ENCODE peak calls at places on chromosomes 4 and X, in eight cellular contexts. D is activated effector memory CD4-positive, alpha-beta T cell treated with anti-CD3 and anti-CD28 coated beads, Interleukin-2, amount 50 U/mL, for 16 hours; I is stimulated activated naive CD8-positive, alpha-beta T cell treated with anti-CD3 and anti-CD28 coated beads, Interleukin-15, Interleukin-2, amounts not matched to agents 100 U/mL and 50 U/mL, for 24 hours; N is NCI-H2081; B is stimulated activated CD8-positive, alpha-beta memory T cell treated with anti-CD3 and anti-CD28 coated beads, Interleukin-12 subunit alpha, Interleukin-12 subunit beta, amount 100 ng/mL, for 1 hour; J is astrocyte of the spinal cord; V is endothelial cell; P is naive thymus-derived CD8-positive, alpha-beta T cell. L is an unnamed sample.
A peak's percentile ranks its signal among the peaks of the same experiment; 100 is the strongest.

GRCh38 chr4:107799634-107800033 is 25.1 kb upstream of the SGMS2 start:
- DNase-seq in P (no peak), J (no peak), D (no peak), V (no peak), I (no peak), N (no peak), B (no peak), L (no peak)

GRCh38 chr4:175998782-175999181 is 66.9 kb upstream of the WDR17 start:
- DNase-seq in D (no peak), V (no peak), P (no peak), B (no peak), J (peak; percentile 18), I (no peak), N (no peak), L (no peak)

GRCh38 chrX:31199051-31199769 is 127.4 kb upstream of the FTHL17 start:
- DNase-seq in V (no peak), D (no peak), N (no peak), P (no peak), J (no peak), B (no peak), I (no peak), L (no peak)

GRCh38 chr4:172892300-172892699 is 276.3 kb upstream of the GALNT7 start:
- DNase-seq in B (no peak), I (no peak), V (peak; percentile 14), P (no peak), D (no peak), N (no peak), J (peak; percentile 3), L (no peak)

GRCh38 chrX:68998716-68999115 is 166.5 kb downstream of the PJA1 start:
- DNase-seq in J (no peak), V (no peak), D (no peak), I (no peak), B (no peak), N (no peak), P (no peak), L (no peak)

GRCh38 chr4:111230265-111230664 is 607.4 kb upstream of the PITX2 start:
- DNase-seq in I (no peak), V (no peak), B (no peak), J (peak; percentile 38), P (no peak), N (no peak), D (no peak), L (no peak)

GRCh38 chrX:49230500-49231232 is 2.5 kb downstream of the CACNA1F start:
- DNase-seq in J (no peak), N (no peak), P (peak; percentile 29), I (peak; percentile 78), V (peak; percentile 31), D (peak; percentile 82), B (peak; percentile 28), L (peak; percentile 84)

GRCh38 chr4:105274090-105274489 is 127.4 kb downstream of the TET2 start:
- DNase-seq in V (no peak), I (no peak), J (no peak), N (no peak), P (no peak), D (no peak), B (no peak), L (no peak)

GRCh38 chr4:39047691-39048090 is 14.3 kb upstream of the KLHL5 start:
- DNase-seq in J (no peak), P (no peak), B (no peak), V (no peak), D (no peak), I (no peak), N (no peak), L (no peak)

GRCh38 chr4:86108152-86108551 is 251.7 kb downstream of the MAPK10 start:
- DNase-seq in D (no peak), P (no peak), N (no peak), J (peak; percentile 55), V (no peak), I (no peak), B (no peak), L (no peak)

GRCh38 chrX:96211953-96212352 is 472.7 kb upstream of the DIAPH2 start:
- DNase-seq in P (no peak), I (no peak), V (no peak), B (no peak), D (no peak), N (no peak), J (no peak), L (no peak)

GRCh38 chr4:6345096-6345830 is 75.6 kb downstream of the WFS1 start:
- DNase-seq in J (no peak), N (no peak), B (no peak), V (no peak), I (no peak), D (no peak), P (no peak), L (no peak)

GRCh38 chrX:45068555-45068954 is 132.1 kb downstream of the DIPK2B start:
- DNase-seq in J (no peak), N (no peak), P (no peak), I (no peak), D (no peak), V (no peak), B (no peak), L (peak; percentile 9)

GRCh38 chr4:72886602-72887001 is 182.9 kb downstream of the COX18 start:
- DNase-seq in P (no peak), N (no peak), I (no peak), J (peak; percentile 15), B (no peak), D (no peak), V (no peak), L (no peak)

GRCh38 chr4:16669036-16669435 is 229.4 kb downstream of the LDB2 start:
- DNase-seq in P (no peak), I (no peak), V (no peak), N (no peak), B (no peak), D (no peak), J (no peak), L (no peak)

GRCh38 chrX:48025561-48025960 is 18.8 kb downstream of the SPACA5 start:
- DNase-seq in I (peak; percentile 26), V (peak; percentile 36), D (peak; percentile 69), P (peak; percentile 20), N (peak; percentile 63), B (no peak), J (peak; percentile 60), L (peak; percentile 51)

GRCh38 chr4:162498168-162498567 is 334.4 kb upstream of the FSTL5 start:
- DNase-seq in I (no peak), D (no peak), J (no peak), P (no peak), N (no peak), B (no peak), V (no peak), L (no peak)

GRCh38 chrX:123086768-123087167 is 97.3 kb upstream of the GRIA3 start:
- DNase-seq in V (no peak), P (no peak), J (no peak), I (no peak), N (no peak), D (no peak), B (no peak), L (no peak)

GRCh38 chrX:151543706-151544105 is 19.8 kb upstream of the PASD1 start:
- DNase-seq in V (no peak), J (no peak), P (no peak), I (no peak), B (no peak), D (no peak), N (no peak), L (peak; percentile 2)

GRCh38 chr4:183355405-183355804 is 33.2 kb upstream of the CLDN24 start:
- DNase-seq in N (no peak), B (no peak), D (no peak), I (no peak), V (no peak), P (no peak), J (peak; percentile 67), L (no peak)

GRCh38 chr4:25551608-25552007 is 104.0 kb upstream of the SLC34A2 start:
- DNase-seq in B (no peak), J (no peak), P (no peak), I (no peak), V (no peak), D (no peak), N (no peak), L (no peak)

GRCh38 chr4:116215622-116216021 is 869.8 kb downstream of the TRAM1L1 start:
- DNase-seq in J (no peak), B (no peak), P (no peak), N (no peak), V (no peak), D (no peak), I (no peak), L (no peak)

GRCh38 chrX:130676861-130677260 is 226.1 kb downstream of the ENOX2 start:
- DNase-seq in B (no peak), V (no peak), I (no peak), J (no peak), P (no peak), N (no peak), D (no peak), L (no peak)